ENCODE peak calls at places on chromosomes 12 and 14, in five cellular contexts. Z is NCI-H345; U is NCI-H460; R is activated CD4-positive, alpha-beta T cell treated with anti-CD3 and anti-CD28 coated beads, Interleukin-2, amount 50 U/mL, for 1 hour; K is left lung. D is an unnamed sample.

GRCh38 chr12:54125950-54126695 is 62.7 kb downstream of the SMUG1 start:
- DNase-seq in Z (no peak), U (no peak), R (no peak), K (no peak), D (no peak)

GRCh38 chr12:24534632-24535031 is 414.3 kb downstream of the BCAT1 start:
- DNase-seq in Z (no peak), U (no peak), R (no peak), K (no peak), D (no peak)

GRCh38 chr12:95057431-95057830 is 16.0 kb downstream of the NR2C1 start:
- DNase-seq in Z (no peak), U (no peak), R (no peak), K (no peak), D (no peak)

GRCh38 chr12:100138048-100138907 is 4.4 kb downstream of the BLTP3B start:
- DNase-seq in Z (no peak), U (no peak), R (no peak), K (no peak), D (no peak)

GRCh38 chr12:20280515-20280914 is 87.8 kb upstream of the PDE3A start:
- DNase-seq in Z (no peak), U (no peak), R (no peak), K (no peak), D (no peak)

GRCh38 chr14:64095620-64096019 is 198.6 kb downstream of the ESR2 start:
- DNase-seq in Z (no peak), U (no peak), R (no peak), K (no peak), D (no peak)

GRCh38 chr12:116370004-116370404 is 92.5 kb upstream of the MED13L start:
- DNase-seq in Z (no peak), U (no peak), R (no peak), K (no peak), D (no peak)

GRCh38 chr12:89370850-89371249 is 18.5 kb upstream of the DUSP6 start:
- DNase-seq in Z (no peak), U (no peak), R (no peak), K (no peak), D (no peak)

GRCh38 chr12:71157601-71158233 is at the start of gene TSPAN8:
- DNase-seq in Z (peak; percentile 57), U (no peak), R (no peak), K (no peak), D (no peak)

GRCh38 chr12:48029811-48030650 is 25.8 kb upstream of the COL2A1 start:
- DNase-seq in Z (no peak), U (no peak), R (no peak), K (no peak), D (no peak)

GRCh38 chr12:12777056-12777455 is 8.4 kb upstream of the APOLD1 start:
- DNase-seq in Z (no peak), U (no peak), R (no peak), K (no peak), D (no peak)

GRCh38 chr12:30959110-30959710 is 32.7 kb downstream of the TSPAN11 start:
- DNase-seq in Z (no peak), U (no peak), R (no peak), K (no peak), D (no peak)

D was measured in immature natural killer cell.